ENCODE peak calls at places on chromosome 18, in seven cellular contexts. S is activated naive CD4-positive, alpha-beta T cell treated with anti-CD3 and anti-CD28 coated beads, Interleukin-2, amount 50 U/mL, for 72 hours; V is nephron progenitor cell; W is stimulated activated CD4-positive, alpha-beta T cell treated with anti-CD3 and anti-CD28 coated beads, Interleukin-4, amount 100 ng/mL, for 4 hours; M is NCI-H446 treated with DMSO at 0.1 percent for 48 hours; G is aorta; B is stimulated activated CD8-positive, alpha-beta memory T cell treated with anti-CD3 and anti-CD28 coated beads, Interleukin-7, amount 100 ng/mL, for 1 hour. R is an unnamed sample.

GRCh38 chr18:1708006-1708405 is 803.3 kb downstream of the ADCYAP1 start:
- DNase-seq in M (no peak), W (no peak), V (no peak), G (no peak), S (no peak), B (no peak), R (no peak)

GRCh38 chr18:48875942-48876511 is 74.7 kb downstream of the SMAD7 start:
- DNase-seq in B (no peak), G (peak), M (no peak), V (peak), S (no peak), W (no peak), R (no peak)

GRCh38 chr18:37249171-37249886 is 316.3 kb downstream of the CELF4 start:
- DNase-seq in B (no peak), S (no peak), M (no peak), G (no peak), V (no peak), W (no peak), R (no peak)

GRCh38 chr18:56902653-56903052 is 244.2 kb upstream of the BOD1L2 start:
- DNase-seq in M (no peak), G (no peak), S (no peak), W (no peak), B (no peak), V (no peak), R (no peak)

GRCh38 chr18:39162013-39162412 is 1596.4 kb upstream of the CELF4 start:
- DNase-seq in G (no peak), M (no peak), W (no peak), B (no peak), V (no peak), S (no peak), R (no peak)

GRCh38 chr18:75809392-75809791 is 381.9 kb upstream of the SMIM21 start:
- DNase-seq in V (no peak), W (no peak), S (no peak), M (no peak), G (no peak), B (no peak), R (no peak)

GRCh38 chr18:12048010-12048826 is 45.4 kb upstream of the ANKRD62 start:
- DNase-seq in G (no peak), W (no peak), S (no peak), B (no peak), M (no peak), V (no peak), R (no peak)

GRCh38 chr18:36372902-36373301 is 75.4 kb downstream of the FHOD3 start:
- DNase-seq in G (no peak), V (no peak), W (no peak), S (no peak), B (no peak), M (no peak), R (no peak)

GRCh38 chr18:44537521-44537920 is 143.2 kb upstream of the SETBP1 start:
- DNase-seq in V (no peak), B (no peak), M (peak), S (no peak), W (no peak), G (peak), R (no peak)

GRCh38 chr18:22432672-22433137 is 15.0 kb upstream of the CTAGE1 start:
- DNase-seq in G (peak), W (no peak), V (no peak), B (no peak), S (no peak), M (no peak), R (peak)

GRCh38 chr18:55264108-55264507 is 304.8 kb upstream of the CCDC68 start:
- DNase-seq in B (no peak), W (no peak), V (peak), G (no peak), M (no peak), S (no peak), R (no peak)

GRCh38 chr18:10194592-10194991 is 259.8 kb upstream of the APCDD1 start:
- DNase-seq in B (no peak), S (no peak), W (no peak), M (no peak), G (no peak), V (no peak), R (no peak)

GRCh38 chr18:72544092-72544886 is at the start of gene CBLN2:
- DNase-seq in B (no peak), W (no peak), V (peak), G (peak), M (no peak), S (peak), R (peak)